ENCODE peak calls at places on chromosome 5, in four cellular contexts. One of them, this sample, is unnamed.

GRCh38 chr5:65152131-65152530 is 329.6 kb downstream of the ADAMTS6 start:
- DNase-seq in sigmoid colon: no peak
- DNase-seq in ovary: no peak
- DNase-seq in heart left ventricle: no peak
- DNase-seq in this sample: no peak

GRCh38 chr5:1718669-1719068 is 81.0 kb downstream of the MRPL36 start:
- DNase-seq in sigmoid colon: no peak
- DNase-seq in ovary: no peak
- DNase-seq in heart left ventricle: no peak
- DNase-seq in this sample: no peak

GRCh38 chr5:88727705-88728313 is 155.2 kb downstream of the MEF2C start:
- DNase-seq in ovary: no peak
- DNase-seq in heart left ventricle: no peak
- DNase-seq in sigmoid colon: no peak
- DNase-seq in this sample: no peak

GRCh38 chr5:158471179-158471924 is 612.4 kb upstream of the CLINT1 start:
- DNase-seq in ovary: no peak
- DNase-seq in sigmoid colon: no peak
- DNase-seq in heart left ventricle: no peak
- DNase-seq in this sample: no peak

GRCh38 chr5:112109331-112109993 is 309.6 kb downstream of the EPB41L4A start:
- DNase-seq in sigmoid colon: peak
- DNase-seq in heart left ventricle: no peak
- DNase-seq in ovary: no peak
- DNase-seq in this sample: no peak

GRCh38 chr5:105619725-105620124 is 2051.0 kb downstream of the EFNA5 start:
- DNase-seq in sigmoid colon: no peak
- DNase-seq in heart left ventricle: no peak
- DNase-seq in ovary: no peak
- DNase-seq in this sample: no peak

GRCh38 chr5:159708090-159708489 is 208.2 kb upstream of the ADRA1B start:
- DNase-seq in sigmoid colon: no peak
- DNase-seq in heart left ventricle: no peak
- DNase-seq in ovary: no peak
- DNase-seq in this sample: no peak

GRCh38 chr5:57324888-57325287 is 151.0 kb downstream of the GPBP1 start:
- DNase-seq in sigmoid colon: no peak
- DNase-seq in heart left ventricle: no peak
- DNase-seq in ovary: no peak
- DNase-seq in this sample: no peak

GRCh38 chr5:23405316-23406068 is 101.9 kb upstream of the PRDM9 start:
- DNase-seq in ovary: no peak
- DNase-seq in heart left ventricle: no peak
- DNase-seq in sigmoid colon: no peak
- DNase-seq in this sample: no peak

GRCh38 chr5:172694061-172694460 is 53.0 kb downstream of the NEURL1B start:
- DNase-seq in heart left ventricle: no peak
- DNase-seq in ovary: peak
- DNase-seq in sigmoid colon: no peak
- DNase-seq in this sample: no peak

GRCh38 chr5:157447246-157447645 is 12.8 kb upstream of the NIPAL4 start:
- DNase-seq in sigmoid colon: no peak
- DNase-seq in ovary: no peak
- DNase-seq in heart left ventricle: no peak
- DNase-seq in this sample: no peak
- TF ChIP-seq POLR2A in sigmoid colon: no peak
- TF ChIP-seq POLR2A in ovary: no peak
- TF ChIP-seq POLR2A in heart left ventricle: no peak
- TF ChIP-seq POLR2A in this sample: no peak

GRCh38 chr5:103258957-103259704 is 568 bp downstream of the MACIR start:
- DNase-seq in ovary: peak
- DNase-seq in heart left ventricle: peak
- DNase-seq in sigmoid colon: peak
- DNase-seq in this sample: peak
- TF ChIP-seq POLR2A in ovary: no peak
- TF ChIP-seq POLR2A in heart left ventricle: no peak
- TF ChIP-seq POLR2A in sigmoid colon: no peak
- TF ChIP-seq POLR2A in this sample: peak

DNA sequence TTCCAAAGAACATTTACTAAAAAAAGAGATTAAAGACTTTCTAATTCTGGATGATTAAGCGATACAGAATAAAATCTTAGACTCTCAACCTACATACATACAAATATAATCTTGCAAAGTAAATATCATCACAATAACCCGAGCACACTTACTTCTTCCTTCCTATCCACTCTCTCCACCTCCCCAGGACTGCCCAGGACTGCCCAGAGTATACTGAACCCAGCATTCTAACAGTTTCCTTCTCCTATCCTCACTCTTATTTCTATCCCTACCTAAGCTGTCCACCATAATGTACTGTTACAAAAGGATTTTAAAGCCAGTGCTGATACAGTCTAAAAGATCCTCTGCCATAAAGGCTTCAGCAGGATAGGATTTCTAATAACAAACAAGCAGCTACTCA is 413.3 kb upstream of the POU5F2 start:
- DNase-seq in heart left ventricle: no peak
- DNase-seq in sigmoid colon: no peak
- DNase-seq in ovary: no peak
- DNase-seq in this sample: no peak
- TF ChIP-seq POLR2A in heart left ventricle: no peak
- TF ChIP-seq POLR2A in sigmoid colon: no peak
- TF ChIP-seq POLR2A in ovary: no peak
- TF ChIP-seq POLR2A in this sample: no peak

DNA sequence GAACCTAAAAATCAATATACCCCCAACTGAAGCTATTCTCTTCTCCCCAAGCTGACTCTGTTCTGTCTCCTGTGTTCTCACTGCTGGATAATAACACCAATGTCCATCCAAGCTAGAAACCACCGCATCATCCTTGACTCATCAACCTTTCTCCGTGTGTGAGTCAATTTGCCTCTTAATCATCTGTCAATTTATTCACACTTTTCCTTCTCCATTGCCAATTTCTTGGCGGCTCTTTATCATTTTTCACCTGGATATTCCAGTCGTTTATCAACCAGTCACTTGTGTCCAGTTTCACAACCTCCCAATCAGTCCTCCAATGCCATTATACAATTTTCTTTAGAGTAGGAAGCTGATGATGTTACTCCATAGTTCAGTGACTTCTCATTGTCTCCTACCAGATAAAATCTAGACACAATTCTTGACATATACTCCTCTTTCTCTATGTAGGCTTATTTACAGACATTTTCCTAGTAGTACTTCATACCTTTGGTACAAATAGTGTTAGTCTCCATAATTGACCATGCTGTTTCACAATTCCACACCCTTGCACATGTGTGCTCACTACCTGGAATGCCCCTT is 45.5 kb upstream of the LIFR start:
- DNase-seq in ovary: no peak
- DNase-seq in heart left ventricle: no peak
- DNase-seq in sigmoid colon: no peak
- DNase-seq in this sample: no peak
- TF ChIP-seq POLR2A in ovary: no peak
- TF ChIP-seq POLR2A in heart left ventricle: no peak
- TF ChIP-seq POLR2A in sigmoid colon: no peak
- TF ChIP-seq POLR2A in this sample: no peak

GRCh38 chr5:36241636-36242533 is at the start of gene NADK2:
- DNase-seq in ovary: peak
- DNase-seq in sigmoid colon: peak
- DNase-seq in heart left ventricle: peak
- DNase-seq in this sample: peak
- TF ChIP-seq POLR2A in ovary: peak
- TF ChIP-seq POLR2A in sigmoid colon: peak
- TF ChIP-seq POLR2A in heart left ventricle: peak
- TF ChIP-seq POLR2A in this sample: peak

GRCh38 chr5:177497297-177498012 is at the start of gene PDLIM7:
- DNase-seq in ovary: peak
- DNase-seq in heart left ventricle: peak
- DNase-seq in sigmoid colon: peak
- DNase-seq in this sample: peak
- TF ChIP-seq POLR2A in ovary: peak
- TF ChIP-seq POLR2A in heart left ventricle: peak
- TF ChIP-seq POLR2A in sigmoid colon: peak
- TF ChIP-seq POLR2A in this sample: peak

DNA sequence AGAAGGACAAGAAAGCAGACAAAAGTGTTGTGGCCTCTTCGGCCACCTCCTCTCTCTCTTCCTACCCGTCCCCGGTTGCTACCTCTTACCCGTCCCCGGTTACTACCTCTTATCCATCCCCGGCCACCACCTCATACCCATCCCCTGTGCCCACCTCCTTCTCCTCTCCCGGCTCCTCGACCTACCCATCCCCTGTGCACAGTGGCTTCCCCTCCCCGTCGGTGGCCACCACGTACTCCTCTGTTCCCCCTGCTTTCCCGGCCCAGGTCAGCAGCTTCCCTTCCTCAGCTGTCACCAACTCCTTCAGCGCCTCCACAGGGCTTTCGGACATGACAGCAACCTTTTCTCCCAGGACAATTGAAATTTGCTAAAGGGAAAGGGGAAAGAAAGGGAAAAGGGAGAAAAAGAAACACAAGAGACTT is 2.4 kb downstream of the EGR1 start:
- DNase-seq in heart left ventricle: no peak
- DNase-seq in sigmoid colon: no peak
- DNase-seq in ovary: no peak
- DNase-seq in this sample: no peak
- TF ChIP-seq POLR2A in heart left ventricle: no peak
- TF ChIP-seq POLR2A in sigmoid colon: no peak
- TF ChIP-seq POLR2A in ovary: no peak
- TF ChIP-seq POLR2A in this sample: no peak

GRCh38 chr5:82277987-82278710 is at the start of gene RPS23:
- DNase-seq in sigmoid colon: peak
- DNase-seq in heart left ventricle: peak
- DNase-seq in ovary: peak
- DNase-seq in this sample: peak
- TF ChIP-seq POLR2A in sigmoid colon: peak
- TF ChIP-seq POLR2A in heart left ventricle: peak
- TF ChIP-seq POLR2A in ovary: no peak
- TF ChIP-seq POLR2A in this sample: peak

DNA sequence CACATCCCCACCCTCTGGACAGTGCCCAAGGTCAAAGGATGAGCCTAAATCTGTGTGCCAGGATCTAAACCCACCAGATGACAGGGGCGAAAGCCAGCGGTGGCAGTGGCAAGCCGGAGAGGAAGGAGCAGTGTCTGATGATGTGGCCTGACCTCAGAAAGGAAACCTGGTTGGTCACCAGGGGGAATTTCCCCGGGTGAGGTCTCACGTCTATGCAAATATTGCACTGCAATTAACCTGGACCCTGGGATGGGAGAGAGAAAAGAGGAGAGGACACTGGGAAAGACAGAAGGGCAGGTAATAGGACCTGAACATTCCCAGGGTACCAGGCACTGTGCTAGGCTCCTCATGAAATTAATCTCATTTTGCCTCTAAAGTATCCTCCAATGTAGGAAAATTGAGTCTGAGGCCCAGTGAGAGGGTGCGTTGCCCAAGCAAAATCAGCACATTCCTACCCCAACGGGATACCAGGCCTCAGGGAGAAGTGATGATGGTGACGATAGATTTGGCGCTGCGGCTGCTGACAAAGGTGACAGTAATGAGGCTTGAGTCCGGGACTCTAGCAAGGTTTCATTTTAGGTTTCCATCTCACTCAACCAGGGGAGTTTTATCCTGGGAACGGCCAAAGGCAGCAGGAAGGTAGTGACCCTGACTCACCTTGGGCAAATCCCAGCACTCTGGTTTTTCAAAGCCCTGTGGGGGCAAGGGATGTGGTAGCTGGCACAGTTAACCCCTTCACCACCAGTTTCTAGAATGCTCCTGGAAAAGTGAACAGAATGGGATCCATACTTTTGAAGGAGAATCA is 13.4 kb upstream of the TNIP1 start:
- DNase-seq in sigmoid colon: no peak
- DNase-seq in ovary: no peak
- DNase-seq in heart left ventricle: no peak
- DNase-seq in this sample: no peak
- TF ChIP-seq POLR2A in sigmoid colon: no peak
- TF ChIP-seq POLR2A in ovary: no peak
- TF ChIP-seq POLR2A in heart left ventricle: no peak
- TF ChIP-seq POLR2A in this sample: no peak